ENCODE peak calls at places on chromosomes 5 and 9, in four cellular contexts. R is activated CD8-positive, alpha-beta memory T cell treated with anti-CD3 and anti-CD28 coated beads for 24 hours; I is stimulated activated CD8-positive, alpha-beta memory T cell treated with anti-CD3 and anti-CD28 coated beads, Interleukin-15, amount 100 ng/mL, for 1 hour; N is DND-41. D is an unnamed sample.

GRCh38 chr9:15606667-15607472 is 54.0 kb downstream of the CCDC171 start:
- DNase-seq in I (no peak), R (no peak), N (no peak), D (no peak)

GRCh38 chr9:120032639-120033038 is 547.3 kb downstream of the CDK5RAP2 start:
- DNase-seq in I (no peak), R (no peak), N (peak; percentile 5), D (no peak)

GRCh38 chr9:94630833-94631232 is 8.5 kb downstream of the FBP1 start:
- DNase-seq in I (no peak), N (no peak), R (no peak), D (no peak)

GRCh38 chr5:59099270-59099994 is 516.6 kb downstream of the RAB3C start:
- DNase-seq in N (no peak), I (no peak), R (no peak), D (no peak)

GRCh38 chr9:68843239-68843638 is 138.2 kb downstream of the PIP5K1B start:
- DNase-seq in N (no peak), R (no peak), I (no peak), D (no peak)

GRCh38 chr5:120151181-120151580 is 312.9 kb upstream of the PRR16 start:
- DNase-seq in I (no peak), N (no peak), R (no peak), D (no peak)

GRCh38 chr5:107359916-107360234 is 310.9 kb downstream of the EFNA5 start:
- DNase-seq in N (no peak), R (no peak), I (no peak), D (no peak)

GRCh38 chr9:93825348-93826115 is 129.6 kb downstream of the BARX1 start:
- DNase-seq in I (no peak), R (no peak), N (no peak), D (no peak)

GRCh38 chr9:12797037-12797436 is 22.2 kb downstream of the LURAP1L start:
- DNase-seq in I (no peak), N (no peak), R (no peak), D (no peak)

GRCh38 chr9:131266301-131267229 is 9.7 kb downstream of the FAM78A start:
- DNase-seq in R (peak; percentile 73), I (no peak), N (peak; percentile 57), D (no peak)

GRCh38 chr9:132023409-132024180 is 56.1 kb downstream of the MED27 start:
- DNase-seq in N (no peak), R (no peak), I (no peak), D (no peak)

GRCh38 chr9:92969516-92970466 is 22.5 kb downstream of the FGD3 start:
- DNase-seq in I (no peak), R (peak; percentile 63), N (no peak), D (no peak)

GRCh38 chr5:2756764-2757163 is 5.3 kb upstream of the IRX2 start:
- DNase-seq in I (no peak), R (no peak), N (no peak), D (no peak)

GRCh38 chr5:172897691-172898512 is 61.3 kb upstream of the RPL26L1 start:
- DNase-seq in R (no peak), N (no peak), I (no peak), D (no peak)

GRCh38 chr9:125763373-125763772 is 16.2 kb downstream of the PBX3 start:
- DNase-seq in N (no peak), R (no peak), I (no peak), D (no peak)

D was measured in CMK.